ENCODE peak calls at places on chromosomes 13 and 19, in four cellular contexts. R, G, C and Q are unnamed samples.

GRCh38 chr19:8635422-8635821 is 5.0 kb downstream of the NFILZ start:
- DNase-seq in G (no peak), C (no peak), R (no peak), Q (no peak)

GRCh38 chr13:76813874-76814273 is 72.3 kb downstream of the KCTD12 start:
- DNase-seq in R (no peak), G (no peak), C (no peak), Q (no peak)

GRCh38 chr19:54364775-54365257 is at the start of gene LAIR1:
- DNase-seq in G (no peak), C (no peak), R (no peak), Q (no peak)

GRCh38 chr13:29507356-29507755 is 88.1 kb downstream of the SLC7A1 start:
- DNase-seq in G (no peak), R (no peak), C (no peak), Q (no peak)

GRCh38 chr19:50181121-50181520 is 18.0 kb upstream of the IZUMO2 start:
- DNase-seq in G (no peak), C (no peak), R (no peak), Q (no peak)

GRCh38 chr19:44576843-44577565 is 36.4 kb upstream of the IGSF23 start:
- DNase-seq in R (no peak), G (peak), C (no peak), Q (peak)

GRCh38 chr13:71979616-71980015 is 112.6 kb upstream of the DACH1 start:
- DNase-seq in C (no peak), G (no peak), R (no peak), Q (peak)

GRCh38 chr19:46471116-46471733 is at the start of gene PNMA8A:
- DNase-seq in C (no peak), G (peak), R (no peak), Q (no peak)

GRCh38 chr19:39928357-39928725 is 6.1 kb downstream of the FCGBP start:
- DNase-seq in R (no peak), G (no peak), C (no peak), Q (no peak)

GRCh38 chr19:19615086-19615485 is 3.4 kb downstream of the PBX4 start:
- DNase-seq in C (no peak), R (no peak), G (no peak), Q (no peak)

GRCh38 chr19:35306473-35307246 is 14.7 kb downstream of the MAG start:
- DNase-seq in R (no peak), C (no peak), G (no peak), Q (peak)

GRCh38 chr19:55304279-55304978 is 20.6 kb downstream of the BRSK1 start:
- DNase-seq in R (no peak), G (peak), C (no peak), Q (peak)

GRCh38 chr19:33325920-33326319 is 23.6 kb upstream of the CEBPA start:
- DNase-seq in C (peak), R (no peak), G (peak), Q (no peak)

GRCh38 chr19:51598159-51598915 is 27.3 kb downstream of the ZNF175 start:
- DNase-seq in R (no peak), C (no peak), G (no peak), Q (no peak)

GRCh38 chr19:34475026-34475974 is 6.3 kb upstream of the WTIP start:
- DNase-seq in C (no peak), G (peak), R (no peak), Q (no peak)

GRCh38 chr13:93023929-93024328 is 202.7 kb upstream of the GPC6 start:
- DNase-seq in C (no peak), G (no peak), R (no peak), Q (no peak)

GRCh38 chr19:39704181-39705044 is at the start of gene LGALS14:
- DNase-seq in R (no peak), G (no peak), C (no peak), Q (peak)

GRCh38 chr19:32471095-32471494 is 65.5 kb downstream of the DPY19L3 start:
- DNase-seq in R (no peak), G (no peak), C (no peak), Q (no peak)

GRCh38 chr19:34134190-34135032 is 37.9 kb upstream of the LSM14A start:
- DNase-seq in C (peak), G (peak), R (peak), Q (peak)

GRCh38 chr13:88136098-88136790 is 465.1 kb downstream of the SLITRK5 start:
- DNase-seq in G (no peak), C (no peak), R (no peak), Q (no peak)

GRCh38 chr19:10395853-10396355 is 7.4 kb downstream of the CDC37 start:
- DNase-seq in C (no peak), G (no peak), R (no peak), Q (no peak)

GRCh38 chr13:73465629-73465974 is 406.8 kb downstream of the KLF5 start:
- DNase-seq in C (no peak), G (no peak), R (no peak), Q (no peak)

GRCh38 chr19:31380854-31381253 is 31.6 kb upstream of the TSHZ3 start:
- DNase-seq in C (no peak), R (no peak), G (no peak), Q (no peak)
- H3K4me3 ChIP-seq in C (no peak), R (no peak), G (no peak), Q (no peak)

GRCh38 chr13:37473035-37473434 is 125.5 kb downstream of the POSTN start:
- DNase-seq in R (no peak), G (no peak), C (no peak), Q (no peak)
- TF ChIP-seq CTCF in R (no peak), G (peak), C (no peak), Q (no peak)

GRCh38 chr13:109273326-109273751 is 513.0 kb downstream of the IRS2 start:
- DNase-seq in C (no peak), R (no peak), G (peak), Q (no peak)
- H3K4me3 ChIP-seq in C (no peak), R (peak), G (peak), Q (no peak)

GRCh38 chr13:50170447-50171037 is 155.3 kb downstream of the KCNRG start:
- DNase-seq in C (no peak), G (peak), R (no peak), Q (no peak)
- TF ChIP-seq CTCF in C (no peak), G (peak), R (peak), Q (no peak)

DNA sequence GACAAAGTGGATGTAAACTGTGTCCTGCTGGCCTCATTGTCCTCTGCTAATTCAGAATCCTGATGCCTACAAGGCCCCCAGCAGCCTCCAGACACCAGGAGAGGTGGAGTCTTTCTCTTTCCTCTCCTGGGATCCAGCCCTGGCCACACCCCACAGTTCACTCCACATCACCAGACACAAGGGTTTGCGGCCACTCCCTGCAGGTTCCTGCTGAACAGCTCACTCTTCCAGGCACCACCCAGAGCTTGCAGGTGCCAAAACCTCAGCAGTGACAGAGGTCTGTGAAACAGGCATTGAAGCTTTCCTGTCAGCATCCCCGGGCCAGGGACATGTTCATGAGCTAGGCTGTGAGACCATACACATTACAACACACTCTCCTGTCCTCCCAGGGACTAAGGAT is 11.3 kb upstream of the ATP12A start:
- DNase-seq in G (no peak), R (peak), C (no peak), Q (no peak)
- H3K4me3 ChIP-seq in G (no peak), R (no peak), C (no peak), Q (no peak)

DNA sequence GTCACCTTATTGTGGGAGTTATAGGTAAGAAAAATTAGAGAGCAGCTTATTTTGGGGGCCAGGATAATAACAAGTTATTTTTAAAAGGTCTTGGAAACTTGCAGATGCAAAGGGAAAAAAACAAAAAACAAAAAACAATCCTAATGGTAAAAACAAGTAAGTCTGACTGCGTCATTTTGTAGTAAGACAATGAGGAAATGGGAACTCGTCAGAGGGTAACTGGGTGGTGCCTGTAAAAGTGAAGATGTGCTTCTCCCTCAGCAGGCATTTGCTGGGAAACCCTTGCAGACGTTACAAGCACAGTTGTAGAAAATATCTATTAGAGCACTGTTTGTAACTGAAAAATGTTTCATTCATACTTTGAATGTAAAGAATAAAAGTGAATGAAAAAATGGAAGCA is 2.2 kb upstream of the TNFSF13B start:
- DNase-seq in R (no peak), C (no peak), G (no peak), Q (no peak)
- TF ChIP-seq CTCF in R (no peak), C (no peak), G (no peak), Q (no peak)